ENCODE peak calls at places on chromosomes 6 and 20, in six cellular contexts. M is NCI-H187; H is GM23248; K is nephron progenitor cell; F is stimulated activated CD4-positive, alpha-beta T cell treated with anti-CD3 and anti-CD28 coated beads, Interleukin-15, amount 100 ng/mL, for 24 hours; C is upper lobe of left lung. O is an unnamed sample.

GRCh38 chr6:44171899-44172546 is 13.4 kb downstream of the CAPN11 start:
- DNase-seq in M (no peak), H (no peak), K (no peak), F (no peak), C (no peak), O (no peak)

GRCh38 chr6:38720295-38720694 is 5.2 kb downstream of the DNAH8 start:
- DNase-seq in M (no peak), H (no peak), K (no peak), F (no peak), C (no peak), O (no peak)

GRCh38 chr20:36107881-36108280 is 46.7 kb upstream of the EPB41L1 start:
- DNase-seq in M (no peak), H (no peak), K (no peak), F (no peak), C (no peak), O (no peak)

GRCh38 chr6:3433005-3433404 is 23.8 kb downstream of the SLC22A23 start:
- DNase-seq in M (no peak), H (no peak), K (no peak), F (no peak), C (no peak), O (no peak)

GRCh38 chr6:14665827-14666724 is 548.5 kb downstream of the CD83 start:
- DNase-seq in M (no peak), H (peak), K (no peak), F (peak), C (no peak), O (no peak)

GRCh38 chr20:44733341-44734069 is 12.2 kb upstream of the KCNK15 start:
- DNase-seq in M (no peak), H (peak), K (peak), F (peak), C (no peak), O (no peak)

GRCh38 chr20:1388706-1389483 is 4.0 kb downstream of the FKBP1A start:
- DNase-seq in M (no peak), H (peak), K (no peak), F (peak), C (no peak), O (no peak)

GRCh38 chr6:43271103-43271815 is 26.8 kb upstream of the SLC22A7 start:
- DNase-seq in M (no peak), H (no peak), K (no peak), F (no peak), C (no peak), O (no peak)

GRCh38 chr6:159043236-159043635 is 1.6 kb downstream of the TAGAP start:
- DNase-seq in M (no peak), H (no peak), K (no peak), F (no peak), C (no peak), O (no peak)

GRCh38 chr20:31256959-31257358 is 505 bp upstream of the DEFB115 start:
- DNase-seq in M (no peak), H (no peak), K (no peak), F (no peak), C (no peak), O (no peak)